ENCODE peak calls at places on chromosomes 1 and 21, in nine cellular contexts. Z is HTR-8/SVneo, E is T-helper 2 cell, Q is cardiac muscle cell, A is progenitor cell of endocrine pancreas, D is PC-3, R is BJ, U is NCI-H1105, S is neural crest cell. N is an unnamed sample.

GRCh38 chr1:28259935-28260802 is 851 bp downstream of the SESN2 start:
- DNase-seq in A (peak), U (peak), E (peak), R (no peak), Q (peak), Z (peak), S (peak), D (peak), N (no peak)

GRCh38 chr21:15826908-15827601 is 97.3 kb downstream of the USP25 start:
- DNase-seq in Z (no peak), Q (no peak), A (no peak), E (no peak), R (no peak), U (no peak), S (no peak), D (no peak), N (no peak)

GRCh38 chr1:44524655-44525530 is 119.8 kb downstream of the RNF220 start:
- DNase-seq in R (no peak), A (no peak), E (no peak), Z (no peak), S (no peak), D (no peak), U (no peak), Q (peak), N (no peak)

GRCh38 chr21:46001821-46002681 is 20.5 kb downstream of the COL6A1 start:
- DNase-seq in D (no peak), S (no peak), A (peak), E (no peak), U (no peak), R (no peak), Z (no peak), Q (no peak), N (no peak)

GRCh38 chr1:153677718-153678518 is 570 bp upstream of the NPR1 start:
- DNase-seq in D (peak), U (peak), R (no peak), S (peak), E (peak), A (peak), Q (peak), Z (peak), N (peak)

GRCh38 chr21:29144736-29145353 is 14.4 kb downstream of the MAP3K7CL start:
- DNase-seq in R (no peak), E (no peak), A (no peak), Z (no peak), U (no peak), D (peak), S (no peak), Q (no peak), N (no peak)

GRCh38 chr1:55867444-55867843 is 652.3 kb upstream of the USP24 start:
- DNase-seq in E (no peak), U (no peak), D (peak), A (no peak), R (no peak), S (no peak), Z (no peak), Q (no peak), N (no peak)

GRCh38 chr1:7111855-7112254 is 326.6 kb downstream of the CAMTA1 start:
- DNase-seq in D (no peak), Z (no peak), E (no peak), Q (no peak), R (no peak), U (no peak), A (no peak), S (no peak), N (no peak)

GRCh38 chr1:168320805-168321577 is 40.3 kb downstream of the TBX19 start:
- DNase-seq in D (peak), S (no peak), Q (peak), E (no peak), A (no peak), U (no peak), Z (peak), R (peak), N (no peak)

GRCh38 chr1:213884402-213884801 is 103.4 kb upstream of the PROX1 start:
- DNase-seq in S (no peak), E (no peak), Q (no peak), R (no peak), U (no peak), Z (no peak), D (no peak), A (no peak), N (no peak)

GRCh38 chr1:26862781-26863676 is at the start of gene SFN:
- DNase-seq in A (no peak), S (no peak), D (peak), U (peak), R (no peak), Q (no peak), E (peak), Z (no peak), N (no peak)

GRCh38 chr1:30185809-30186208 is 537.6 kb downstream of the MATN1 start:
- DNase-seq in A (no peak), D (no peak), E (no peak), S (no peak), Q (no peak), R (no peak), Z (no peak), U (no peak), N (no peak)

GRCh38 chr1:167056529-167057296 is 33.5 kb downstream of the GPA33 start:
- DNase-seq in S (no peak), Q (no peak), A (no peak), Z (no peak), U (peak), E (no peak), D (no peak), R (no peak), N (no peak)

GRCh38 chr1:10755977-10756521 is 40.4 kb downstream of the CASZ1 start:
- DNase-seq in Z (no peak), R (no peak), Q (peak), A (no peak), E (peak), U (no peak), S (no peak), D (peak), N (peak)

GRCh38 chr1:67652800-67653199 is 32.2 kb upstream of the GADD45A start:
- DNase-seq in Z (no peak), A (no peak), Q (peak), U (no peak), R (peak), S (no peak), E (no peak), D (peak), N (no peak)

N was measured in effector CD8-positive, alpha-beta T cell.